ENCODE peak calls at places on chromosomes 7 and 10, in eight cellular contexts. I is mammary epithelial cell, G is right atrium auricular region, T is heart right ventricle, F is H1, R is heart left ventricle, J is cardiac muscle cell, B is BE2C. Y is an unnamed sample.

GRCh38 chr10:110076559-110077318 is 69.0 kb downstream of the ADD3 start:
- DNase-seq in I (peak; percentile 96), G (peak; percentile 81), T (no peak), F (no peak), R (peak; percentile 48), J (peak; percentile 99), B (no peak), Y (peak; percentile 24)

GRCh38 chr10:90313548-90314325 is 544.1 kb downstream of the HTR7 start:
- DNase-seq in I (peak; percentile 77), G (no peak), T (no peak), F (no peak), R (no peak), J (no peak), B (no peak), Y (no peak)

GRCh38 chr7:132106491-132106890 is 469.8 kb downstream of the PLXNA4 start:
- DNase-seq in I (no peak), G (no peak), T (no peak), F (no peak), R (no peak), J (no peak), B (no peak), Y (no peak)

GRCh38 chr10:89745903-89746302 is 44.5 kb downstream of the KIF20B start:
- DNase-seq in I (no peak), G (no peak), T (no peak), F (no peak), R (no peak), J (no peak), B (no peak), Y (no peak)

GRCh38 chr7:118158766-118159165 is 25.2 kb upstream of the LSM8 start:
- DNase-seq in I (no peak), G (no peak), T (no peak), F (no peak), R (no peak), J (no peak), B (no peak), Y (no peak)

GRCh38 chr10:104274762-104275721 is 6.1 kb downstream of the GSTO2 start:
- DNase-seq in I (peak; percentile 72), G (no peak), T (peak; percentile 27), F (peak; percentile 91), R (no peak), J (peak; percentile 49), B (peak; percentile 55), Y (no peak)

GRCh38 chr10:47024399-47025252 is 113.4 kb downstream of the PTPN20 start:
- DNase-seq in I (peak; percentile 42), G (peak; percentile 68), T (peak; percentile 62), F (peak; percentile 85), R (no peak), J (peak; percentile 60), B (peak; percentile 74), Y (peak; percentile 92)

GRCh38 chr7:125316451-125316850 is 386.8 kb upstream of the POT1 start:
- DNase-seq in I (peak; percentile 65), G (no peak), T (no peak), F (peak; percentile 49), R (no peak), J (peak; percentile 0), B (peak; percentile 30), Y (no peak)

GRCh38 chr7:57398548-57398947 is 51.4 kb upstream of the ZNF716 start:
- DNase-seq in I (no peak), G (peak; percentile 21), T (no peak), F (no peak), R (no peak), J (no peak), B (no peak), Y (no peak)

GRCh38 chr7:55550010-55550409 is 22.3 kb downstream of the VOPP1 start:
- DNase-seq in I (no peak), G (no peak), T (no peak), F (no peak), R (peak; percentile 22), J (no peak), B (no peak), Y (no peak)

GRCh38 chr10:44589181-44589884 is 204.4 kb upstream of the CXCL12 start:
- DNase-seq in I (no peak), G (no peak), T (no peak), F (no peak), R (no peak), J (no peak), B (no peak), Y (no peak)

GRCh38 chr10:29663718-29664117 is 28.9 kb upstream of the SVIL start:
- DNase-seq in I (no peak), G (no peak), T (no peak), F (no peak), R (peak; percentile 40), J (no peak), B (no peak), Y (no peak)

GRCh38 chr10:29657719-29658274 is 23.0 kb upstream of the SVIL start:
- DNase-seq in I (no peak), G (no peak), T (no peak), F (no peak), R (no peak), J (no peak), B (no peak), Y (no peak)

GRCh38 chr10:29659770-29660097 is 25.0 kb upstream of the SVIL start:
- DNase-seq in I (no peak), G (no peak), T (no peak), F (no peak), R (no peak), J (no peak), B (no peak), Y (no peak)

GRCh38 chr10:29656451-29656992 is 21.8 kb upstream of the SVIL start:
- DNase-seq in I (no peak), G (no peak), T (no peak), F (no peak), R (no peak), J (no peak), B (no peak), Y (no peak)

DNA sequence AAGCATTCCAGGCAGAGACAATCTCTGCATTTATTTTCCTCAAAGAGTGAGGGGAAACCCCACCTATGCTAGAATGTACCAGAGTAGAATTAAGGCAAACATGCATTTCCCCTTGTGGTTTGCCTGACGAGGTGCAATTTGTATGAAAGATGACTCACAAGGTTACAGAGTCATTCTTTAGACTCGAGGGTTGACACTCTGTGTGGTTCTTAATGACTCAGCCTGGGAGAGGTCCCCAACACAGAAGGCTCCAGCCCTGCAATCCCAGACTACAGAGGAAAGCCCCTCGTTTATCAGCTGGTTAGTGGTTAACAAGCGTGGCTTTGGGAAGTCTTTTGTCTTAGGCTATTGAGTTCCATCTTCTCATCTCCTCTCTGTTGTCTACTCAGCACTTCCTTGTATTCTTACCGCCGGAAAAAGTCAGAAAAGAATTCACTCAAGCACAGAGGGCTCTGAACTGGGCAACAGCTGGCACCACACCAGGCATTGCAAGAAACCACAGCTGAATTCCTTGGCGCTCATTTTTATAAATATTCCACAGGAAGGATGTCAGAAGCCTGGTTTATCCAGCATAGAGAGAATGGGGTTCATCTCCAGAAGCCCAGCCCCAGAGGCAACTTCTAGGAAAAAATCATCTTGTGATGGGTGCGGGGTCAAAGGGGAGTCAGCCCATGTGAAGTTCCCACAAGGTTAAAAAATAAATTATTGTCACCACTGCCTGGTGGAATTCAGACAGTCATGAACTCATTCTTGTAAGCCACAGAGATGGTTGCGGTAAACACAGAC is 24.4 kb upstream of the SVIL start:
- DNase-seq in I (peak; percentile 100), G (no peak), T (no peak), F (no peak), R (peak; percentile 17), J (peak; percentile 97), B (no peak), Y (peak; percentile 74)
- TF ChIP-seq CTCF in I (peak; percentile 64), G (no peak), T (peak; percentile 9), F (no peak), R (no peak), J (peak; percentile 42), B (no peak), Y (peak; percentile 71)

DNA sequence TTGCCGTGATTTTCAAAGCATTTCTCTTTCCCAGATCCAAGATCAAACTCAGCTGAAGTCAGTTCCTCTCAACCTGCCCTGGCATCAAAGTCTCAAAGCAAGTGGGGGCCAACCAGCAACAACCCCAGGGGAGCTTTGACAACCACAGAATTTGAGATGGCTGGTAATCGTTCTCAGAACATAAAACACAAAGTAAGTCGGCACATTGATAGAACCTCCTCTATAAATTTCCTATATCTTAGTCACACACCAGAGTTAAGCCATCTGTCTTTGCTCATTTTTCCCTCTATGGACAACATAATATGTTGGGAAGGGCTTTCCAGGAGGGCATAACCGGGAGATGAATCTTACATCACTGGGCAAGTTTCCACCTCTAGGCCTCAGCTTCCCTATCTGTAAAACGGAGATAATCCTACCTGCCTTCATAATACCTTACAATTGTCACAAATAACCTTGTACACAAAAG is 1.2 kb upstream of the DNAJC9 start:
- DNase-seq in I (no peak), G (no peak), T (no peak), F (no peak), R (no peak), J (no peak), B (no peak), Y (no peak)
- H3K4me3 ChIP-seq in I (no peak overlapping the region), G (no peak overlapping the region), T (no peak overlapping the region), F (no peak overlapping the region), R (no peak overlapping the region), J (no peak overlapping the region), B (no peak overlapping the region), Y (no peak overlapping the region)

GRCh38 chr10:79320785-79321493 is 26.3 kb upstream of the PPIF start:
- DNase-seq in I (peak; percentile 99), G (no peak), T (no peak), F (no peak), R (no peak), J (peak; percentile 65), B (no peak), Y (peak; percentile 58)

GRCh38 chr10:79322616-79323566 is 24.4 kb upstream of the PPIF start:
- DNase-seq in I (peak; percentile 82), G (no peak), T (no peak), F (no peak), R (peak; percentile 47), J (peak; percentile 87), B (no peak), Y (no peak)

GRCh38 chr10:79323602-79324001 is 23.7 kb upstream of the PPIF start:
- DNase-seq in I (no peak), G (no peak), T (no peak), F (no peak), R (no peak), J (no peak), B (no peak), Y (no peak)

GRCh38 chr10:79321951-79322350 is 25.3 kb upstream of the PPIF start:
- DNase-seq in I (peak; percentile 62), G (no peak), T (no peak), F (no peak), R (no peak), J (no peak), B (no peak), Y (no peak)

GRCh38 chr10:79321494-79321882 is 25.8 kb upstream of the PPIF start:
- DNase-seq in I (no peak), G (no peak), T (no peak), F (no peak), R (no peak), J (no peak), B (no peak), Y (no peak)
- H3K4me1 ChIP-seq in I (peaks cover 60% of the 10 kb centered on the region), G (no peaks in the 10 kb centered on the region), T (peaks cover 8% of the 10 kb centered on the region), F (peaks cover 4% of the 10 kb centered on the region), R (peaks cover 15% of the 10 kb centered on the region), J (no peaks in the 10 kb centered on the region), B (peaks cover 12% of the 10 kb centered on the region), Y (peaks cover 9% of the 10 kb centered on the region)

DNA sequence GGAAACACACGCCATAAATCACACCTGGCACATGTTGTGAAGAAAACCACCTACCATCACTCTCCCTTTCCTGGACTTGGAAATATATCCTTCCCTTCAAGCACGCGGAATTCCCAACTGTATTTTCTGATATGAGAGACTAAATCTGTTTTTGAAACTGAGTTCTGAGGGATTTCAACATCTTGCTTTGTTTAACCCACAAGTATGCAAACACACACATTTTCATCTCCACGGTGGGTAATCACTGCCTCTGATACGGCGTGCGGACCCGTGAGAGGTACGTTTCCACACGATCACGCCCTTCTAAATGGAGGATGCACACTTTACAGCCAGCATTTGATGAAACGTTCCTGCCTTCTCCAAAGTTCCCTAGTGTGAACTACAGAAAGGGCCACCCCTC is 83.4 kb downstream of the ZRANB1 start:
- DNase-seq in I (no peak), G (no peak), T (no peak), F (no peak), R (no peak), J (no peak), B (no peak), Y (no peak)
- TF ChIP-seq CTCF in I (no peak), G (no peak), T (no peak), F (no peak), R (no peak), J (no peak), B (no peak), Y (no peak)

Y was measured in adrenal gland.